ENCODE peak calls at places on chromosomes 1 and 21, in six cellular contexts. Y is spleen, H is ovary, D is tibial nerve, S is DND-41, W is thoracic aorta. X is an unnamed sample.

GRCh38 chr1:228490120-228491078 is 3.2 kb downstream of the RNF187 start:
- DNase-seq in Y (no peak), H (no peak), D (no peak), S (peak), W (no peak), X (no peak)

GRCh38 chr1:33599516-33600115 is 127.2 kb downstream of the ZSCAN20 start:
- DNase-seq in Y (no peak), H (no peak), D (no peak), S (no peak), W (no peak), X (no peak)

GRCh38 chr1:117635805-117636204 is 30.0 kb downstream of the TENT5C start:
- DNase-seq in Y (no peak), H (no peak), D (no peak), S (no peak), W (no peak), X (no peak)

GRCh38 chr1:212045981-212046380 is 10.4 kb downstream of the DTL start:
- DNase-seq in Y (no peak), H (no peak), D (no peak), S (no peak), W (no peak), X (no peak)

GRCh38 chr1:11407301-11407994 is 71.5 kb upstream of the DISP3 start:
- DNase-seq in Y (peak), H (no peak), D (no peak), S (peak), W (no peak), X (no peak)

GRCh38 chr1:158035014-158035413 is 41.6 kb downstream of the KIRREL1 start:
- DNase-seq in Y (no peak), H (no peak), D (no peak), S (no peak), W (no peak), X (no peak)

GRCh38 chr1:108699375-108700332 is 7.5 kb downstream of the PRPF38B start:
- DNase-seq in Y (no peak), H (no peak), D (no peak), S (no peak), W (no peak), X (no peak)

GRCh38 chr1:159826436-159827101 is at the start of gene SLAMF8:
- DNase-seq in Y (peak), H (no peak), D (peak), S (peak), W (no peak), X (no peak)

GRCh38 chr1:42981406-42981805 is 22.7 kb upstream of the SLC2A1 start:
- DNase-seq in Y (no peak), H (no peak), D (no peak), S (no peak), W (no peak), X (no peak)

GRCh38 chr1:25425098-25426085 is 4.8 kb upstream of the RHCE start:
- DNase-seq in Y (no peak), H (no peak), D (no peak), S (no peak), W (no peak), X (no peak)

GRCh38 chr1:7385471-7386225 is 385.4 kb upstream of the VAMP3 start:
- DNase-seq in Y (peak), H (no peak), D (no peak), S (no peak), W (no peak), X (peak)

GRCh38 chr1:40404670-40405462 is 31.3 kb downstream of the SMAP2 start:
- DNase-seq in Y (no peak), H (no peak), D (no peak), S (peak), W (no peak), X (no peak)

GRCh38 chr1:233885196-233886028 is 19.1 kb upstream of the SLC35F3 start:
- DNase-seq in Y (no peak), H (no peak), D (no peak), S (no peak), W (no peak), X (no peak)

GRCh38 chr1:246448373-246448772 is 58.7 kb downstream of the SMYD3 start:
- DNase-seq in Y (no peak), H (no peak), D (no peak), S (no peak), W (no peak), X (no peak)

GRCh38 chr1:176694713-176695112 is 231.7 kb downstream of the PAPPA2 start:
- DNase-seq in Y (no peak), H (no peak), D (no peak), S (no peak), W (no peak), X (no peak)

GRCh38 chr1:37793773-37794371 is at the start of gene MANEAL:
- DNase-seq in Y (peak), H (peak), D (no peak), S (peak), W (no peak), X (no peak)

DNA sequence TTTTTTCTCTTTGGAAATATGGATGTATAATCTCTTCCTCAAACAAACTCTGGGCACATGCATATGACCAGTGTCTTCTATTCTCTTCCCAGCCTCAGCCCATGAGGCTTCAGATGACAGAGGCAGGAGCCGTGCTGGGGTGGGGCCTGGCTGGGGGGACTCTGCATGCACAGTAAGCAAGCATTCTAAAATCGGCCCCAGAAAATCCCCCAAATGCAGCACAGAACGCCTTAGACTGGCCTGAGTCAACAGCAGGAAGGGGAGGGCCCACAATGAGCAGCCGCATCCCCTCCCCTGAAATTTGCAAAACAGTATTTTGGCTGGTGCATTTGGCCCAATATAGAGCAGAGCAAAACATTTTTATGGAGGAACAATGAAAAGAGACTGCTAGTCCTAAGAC is 47.8 kb downstream of the ITPKB start:
- DNase-seq in Y (no peak), H (no peak), D (no peak), S (no peak), W (no peak), X (no peak)
- H3K27ac ChIP-seq in Y (peak), H (no peak), D (peak), S (no peak), W (peak), X (peak)

GRCh38 chr1:95953668-95954067 is 719.7 kb downstream of the RWDD3 start:
- DNase-seq in Y (no peak), H (no peak), D (no peak), S (no peak), W (no peak), X (no peak)

GRCh38 chr1:95956215-95956614 is 722.2 kb downstream of the RWDD3 start:
- DNase-seq in Y (no peak), H (no peak), D (no peak), S (no peak), W (no peak), X (no peak)

GRCh38 chr1:95957748-95958147 is 723.7 kb downstream of the RWDD3 start:
- DNase-seq in Y (no peak), H (no peak), D (no peak), S (no peak), W (no peak), X (no peak)

GRCh38 chr1:95951291-95951690 is 717.3 kb downstream of the RWDD3 start:
- DNase-seq in Y (no peak), H (no peak), D (no peak), S (peak), W (no peak), X (no peak)

GRCh38 chr1:95953005-95953404 is 719.0 kb downstream of the RWDD3 start:
- DNase-seq in Y (no peak), H (no peak), D (no peak), S (no peak), W (no peak), X (no peak)
- TF ChIP-seq CTCF in Y (no peak), H (no peak), D (no peak), S (no peak), W (no peak), X (no peak)

DNA sequence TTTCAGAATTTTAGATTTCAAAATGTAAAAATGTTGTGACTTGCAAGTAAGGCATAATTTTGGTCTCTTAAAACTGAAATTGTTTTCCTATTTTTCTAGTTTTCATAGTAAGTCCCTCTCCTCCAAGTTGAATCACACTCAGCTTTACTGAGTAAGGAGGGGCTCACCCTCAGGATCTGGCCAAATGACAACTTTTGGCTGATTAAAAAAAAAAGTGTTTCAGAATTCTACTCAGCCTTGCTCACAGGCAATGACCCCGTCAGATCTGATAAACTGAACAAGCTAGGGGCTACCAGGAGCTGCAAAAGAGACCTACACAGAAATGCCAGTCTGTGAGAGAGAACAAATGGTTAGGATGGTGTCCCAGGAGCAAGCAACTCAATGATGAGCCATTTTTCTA is 159.8 kb downstream of the PBX1 start:
- DNase-seq in Y (no peak), H (no peak), D (no peak), S (no peak), W (no peak), X (no peak)
- H3K27ac ChIP-seq in Y (peak), H (no peak), D (no peak), S (no peak), W (no peak), X (peak)

GRCh38 chr1:229803601-229804217 is 177.7 kb downstream of the URB2 start:
- DNase-seq in Y (no peak), H (no peak), D (no peak), S (no peak), W (no peak), X (no peak)
- TF ChIP-seq CTCF in Y (no peak), H (no peak), D (no peak), S (no peak), W (no peak), X (no peak)

DNA sequence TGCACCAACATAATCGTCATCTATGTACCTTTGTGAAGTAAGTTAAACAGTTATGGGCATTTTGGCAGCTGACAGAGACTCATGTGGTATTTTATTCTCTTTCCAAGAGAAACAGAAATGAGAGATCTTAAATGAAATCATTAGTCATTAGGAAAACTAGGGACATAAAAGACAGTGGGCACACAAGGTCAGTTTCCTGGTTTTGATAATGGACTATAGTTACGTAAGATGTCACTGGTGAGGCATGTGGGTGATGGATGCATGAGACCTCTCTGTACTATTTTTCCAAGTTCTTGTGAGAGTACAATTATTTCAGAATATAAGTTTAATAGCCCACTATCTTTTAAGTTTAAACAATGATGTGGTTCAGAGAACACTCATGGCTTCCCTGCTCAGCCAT is 216.9 kb downstream of the APP start:
- DNase-seq in Y (no peak), H (no peak), D (no peak), S (no peak), W (no peak), X (no peak)
- H3K27ac ChIP-seq in Y (no peak), H (no peak), D (peak), S (no peak), W (peak), X (no peak)

DNA sequence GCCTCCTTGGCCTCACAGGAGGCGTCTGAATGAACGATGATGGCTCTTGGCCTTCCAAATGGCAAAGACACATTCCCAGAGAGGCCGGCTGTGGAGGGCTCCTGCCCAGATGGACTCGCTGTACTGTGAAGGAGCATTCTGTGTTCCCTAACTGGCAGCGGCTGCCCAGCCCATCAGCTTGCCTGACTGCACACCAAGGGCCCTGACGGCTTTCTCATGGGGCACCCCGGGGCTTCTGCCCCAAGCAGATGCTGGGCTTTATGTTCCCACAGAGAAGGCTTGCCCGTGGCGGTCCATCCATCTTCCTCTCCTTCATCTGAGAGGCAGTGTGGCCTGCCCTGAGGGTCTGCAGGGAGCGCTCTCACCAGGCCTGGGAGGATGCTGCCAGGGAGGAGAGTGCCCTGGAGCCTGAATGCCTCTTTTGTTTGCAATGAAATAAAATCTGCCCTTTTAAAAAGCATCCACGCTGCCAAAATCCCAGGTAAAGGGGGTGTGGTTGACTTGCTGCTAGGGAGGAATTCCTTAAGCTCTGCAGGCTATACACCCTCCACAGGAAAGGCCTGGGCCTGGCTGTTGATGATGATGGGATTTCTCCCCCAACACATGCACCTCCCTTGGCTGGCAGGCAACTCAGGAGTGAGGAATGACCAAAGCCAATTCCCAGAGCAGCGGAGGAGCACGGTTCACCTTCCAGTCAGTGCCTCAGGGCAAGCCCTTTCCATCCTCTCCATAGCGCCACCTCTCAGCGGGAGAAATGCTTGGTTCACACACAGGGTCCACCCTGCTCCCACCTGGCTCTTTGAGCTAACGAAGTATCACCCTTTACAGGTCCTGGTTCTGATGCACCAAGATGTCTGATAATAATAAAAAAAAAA is 84.7 kb upstream of the SSX2IP start:
- DNase-seq in Y (no peak), H (no peak), D (no peak), S (no peak), W (no peak), X (no peak)
- TF ChIP-seq CTCF in Y (no peak), H (no peak), D (no peak), S (peak), W (no peak), X (no peak)

GRCh38 chr1:93820554-93821411 is 58.2 kb downstream of the DNTTIP2 start:
- DNase-seq in Y (no peak), H (no peak), D (no peak), S (no peak), W (no peak), X (no peak)
- H3K27ac ChIP-seq in Y (no peak), H (no peak), D (no peak), S (no peak), W (no peak), X (no peak)

GRCh38 chr1:196144588-196144987 is 463.7 kb downstream of the KCNT2 start:
- DNase-seq in Y (no peak), H (no peak), D (no peak), S (no peak), W (no peak), X (no peak)
- TF ChIP-seq CTCF in Y (no peak), H (no peak), D (no peak), S (no peak), W (no peak), X (no peak)

GRCh38 chr1:21318714-21319159 is 28.5 kb upstream of the ECE1 start:
- DNase-seq in Y (no peak), H (peak), D (peak), S (no peak), W (peak), X (peak)

GRCh38 chr1:21317690-21318043 is 27.4 kb upstream of the ECE1 start:
- DNase-seq in Y (no peak), H (no peak), D (no peak), S (no peak), W (no peak), X (no peak)

GRCh38 chr1:21319447-21320407 is 29.5 kb upstream of the ECE1 start:
- DNase-seq in Y (no peak), H (peak), D (no peak), S (no peak), W (no peak), X (no peak)

GRCh38 chr1:21317035-21317689 is 26.9 kb upstream of the ECE1 start:
- DNase-seq in Y (no peak), H (peak), D (peak), S (no peak), W (peak), X (peak)

GRCh38 chr1:21318057-21318713 is 27.9 kb upstream of the ECE1 start:
- DNase-seq in Y (no peak), H (no peak), D (no peak), S (no peak), W (no peak), X (no peak)
- H3K27ac ChIP-seq in Y (peak), H (peak), D (peak), S (no peak), W (peak), X (peak)